ENCODE peak calls at places on chromosomes 3 and 15, in four cellular contexts. P is sigmoid colon, G is prostate gland, D is Calu3. X is an unnamed sample.

GRCh38 chr15:59797756-59798604 is 108.9 kb upstream of the BNIP2 start:
- DNase-seq in G (no peak), P (no peak), D (no peak), X (no peak)

GRCh38 chr3:195849322-195850074 is 37.8 kb upstream of the MUC4 start:
- DNase-seq in D (no peak), P (no peak), G (no peak), X (no peak)

GRCh38 chr15:79593119-79593869 is 161.2 kb downstream of the MINAR1 start:
- DNase-seq in P (no peak), D (no peak), G (no peak), X (no peak)

GRCh38 chr3:72361990-72362389 is 486.3 kb downstream of the SHQ1 start:
- DNase-seq in G (no peak), D (no peak), P (no peak), X (no peak)

GRCh38 chr15:25170113-25170731 is 215.4 kb downstream of the SNRPN start:
- DNase-seq in D (no peak), G (peak), P (peak), X (peak)

GRCh38 chr3:119681279-119681678 is 4.1 kb upstream of the COX17 start:
- DNase-seq in D (peak), P (no peak), G (no peak), X (no peak)

GRCh38 chr3:136008732-136009456 is 43.4 kb downstream of the PPP2R3A start:
- DNase-seq in G (no peak), D (no peak), P (no peak), X (no peak)

GRCh38 chr3:57803647-57804081 is 47.6 kb downstream of the SLMAP start:
- DNase-seq in G (peak), P (no peak), D (peak), X (no peak)

GRCh38 chr3:62601238-62601856 is 228.0 kb upstream of the FEZF2 start:
- DNase-seq in P (no peak), G (no peak), D (peak), X (no peak)

GRCh38 chr15:96326551-96327154 is 3.8 kb upstream of the NR2F2 start:
- DNase-seq in P (peak), G (no peak), D (no peak), X (peak)

GRCh38 chr15:83658406-83658805 is 4.5 kb downstream of the ADAMTSL3 start:
- DNase-seq in G (no peak), D (no peak), P (no peak), X (no peak)

GRCh38 chr15:97944724-97945123 is 15.8 kb upstream of the ARRDC4 start:
- DNase-seq in G (no peak), P (no peak), D (no peak), X (no peak)

GRCh38 chr3:38454179-38454883 is 641 bp downstream of the ACVR2B start:
- DNase-seq in D (peak), P (no peak), G (peak), X (peak)

GRCh38 chr15:96421211-96421610 is 90.7 kb downstream of the NR2F2 start:
- DNase-seq in D (peak), G (no peak), P (no peak), X (peak)

GRCh38 chr15:95277266-95277665 is 1045.9 kb downstream of the MCTP2 start:
- DNase-seq in G (no peak), D (no peak), P (peak), X (no peak)

GRCh38 chr3:65170357-65171090 is 482.7 kb upstream of the ADAMTS9 start:
- DNase-seq in P (peak), D (peak), G (peak), X (peak)

GRCh38 chr3:94024385-94024784 is 4.0 kb downstream of the STX19 start:
- DNase-seq in G (no peak), D (no peak), P (no peak), X (no peak)

GRCh38 chr3:126391631-126392030 is 3.1 kb upstream of the CFAP100 start:
- DNase-seq in D (no peak), P (peak), G (no peak), X (peak)

GRCh38 chr3:4954256-4955000 is 24.8 kb upstream of the BHLHE40 start:
- DNase-seq in D (no peak), G (no peak), P (no peak), X (no peak)

GRCh38 chr3:127161973-127162579 is 30.9 kb upstream of the PRR23E start:
- DNase-seq in D (no peak), G (no peak), P (no peak), X (no peak)

GRCh38 chr3:169117264-169117663 is 546.2 kb downstream of the MECOM start:
- DNase-seq in P (no peak), D (no peak), G (no peak), X (no peak)
- TF ChIP-seq CTCF in P (no peak), D (no peak), G (no peak), X (no peak)

DNA sequence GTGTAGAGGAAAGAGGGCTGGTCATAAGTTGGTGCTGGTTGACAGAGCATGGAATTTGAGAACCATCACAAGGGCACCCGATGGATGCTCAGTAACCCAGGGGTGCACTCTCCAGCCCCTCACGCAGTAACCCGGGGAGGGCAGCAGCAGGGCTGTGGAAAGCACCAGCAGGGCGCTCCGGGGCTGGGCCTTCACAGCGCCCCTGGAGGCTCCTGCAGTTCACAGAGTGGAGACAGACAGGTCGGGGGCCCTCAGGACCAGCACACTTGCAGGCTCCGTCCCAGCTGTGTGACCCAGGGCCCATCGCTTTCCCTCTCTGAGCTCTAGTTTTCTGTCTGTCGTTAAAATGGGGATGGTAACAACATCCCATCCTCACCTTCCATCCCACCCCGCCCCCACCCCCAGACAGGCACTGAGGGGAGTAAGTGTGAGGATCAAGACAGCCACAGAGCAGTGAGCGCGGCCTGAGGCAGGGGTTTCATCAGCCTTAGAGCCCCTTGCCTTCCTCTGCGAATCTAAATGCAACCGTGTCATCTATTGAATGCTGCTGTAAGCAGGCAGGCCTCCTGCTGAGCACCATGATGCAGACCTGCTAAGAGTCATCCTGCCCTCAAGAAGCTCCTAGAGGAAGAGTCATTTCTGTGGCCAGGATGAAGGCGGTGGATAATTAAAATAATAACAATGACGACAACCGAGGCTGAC is 90.2 kb upstream of the LINGO1 start:
- DNase-seq in P (no peak), D (no peak), G (no peak), X (no peak)
- TF ChIP-seq CTCF in P (no peak), D (no peak), G (no peak), X (no peak)

GRCh38 chr3:123739754-123740153 is 144.4 kb downstream of the MYLK start:
- DNase-seq in D (no peak), P (no peak), G (no peak), X (no peak)
- TF ChIP-seq CTCF in D (no peak), P (no peak), G (no peak), X (no peak)

GRCh38 chr3:194474675-194475074 is 12.1 kb downstream of the ATP13A3 start:
- DNase-seq in D (no peak), G (no peak), P (no peak), X (no peak)

GRCh38 chr3:194469977-194470376 is 16.8 kb downstream of the ATP13A3 start:
- DNase-seq in G (no peak), P (no peak), D (no peak), X (no peak)

GRCh38 chr3:194470615-194471014 is 16.2 kb downstream of the ATP13A3 start:
- DNase-seq in P (no peak), G (no peak), D (no peak), X (no peak)

GRCh38 chr3:194472290-194472920 is 14.4 kb downstream of the ATP13A3 start:
- DNase-seq in G (peak), P (no peak), D (peak), X (no peak)

DNA sequence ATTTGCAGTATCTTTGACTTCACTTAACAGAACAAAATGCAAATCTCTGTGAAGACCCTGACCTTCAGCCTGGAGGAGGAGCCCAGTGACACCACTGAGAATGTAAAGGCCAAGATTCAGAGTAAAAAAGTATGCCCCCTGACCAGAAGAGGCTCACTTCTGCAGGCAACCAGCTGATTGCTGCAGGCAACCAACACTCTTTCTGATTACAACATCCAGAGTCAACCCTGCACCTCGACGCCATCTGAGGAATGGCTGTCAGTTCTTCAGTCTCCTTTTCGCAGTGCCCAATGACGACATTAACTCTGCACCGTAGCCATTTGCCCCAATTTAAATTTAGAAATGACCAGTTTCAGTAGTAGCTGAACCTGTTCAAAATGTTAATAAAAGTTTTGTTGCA is 14.9 kb downstream of the ATP13A3 start:
- DNase-seq in G (no peak), D (no peak), P (no peak), X (no peak)
- TF ChIP-seq CTCF in G (no peak), D (no peak), P (no peak), X (no peak)

DNA sequence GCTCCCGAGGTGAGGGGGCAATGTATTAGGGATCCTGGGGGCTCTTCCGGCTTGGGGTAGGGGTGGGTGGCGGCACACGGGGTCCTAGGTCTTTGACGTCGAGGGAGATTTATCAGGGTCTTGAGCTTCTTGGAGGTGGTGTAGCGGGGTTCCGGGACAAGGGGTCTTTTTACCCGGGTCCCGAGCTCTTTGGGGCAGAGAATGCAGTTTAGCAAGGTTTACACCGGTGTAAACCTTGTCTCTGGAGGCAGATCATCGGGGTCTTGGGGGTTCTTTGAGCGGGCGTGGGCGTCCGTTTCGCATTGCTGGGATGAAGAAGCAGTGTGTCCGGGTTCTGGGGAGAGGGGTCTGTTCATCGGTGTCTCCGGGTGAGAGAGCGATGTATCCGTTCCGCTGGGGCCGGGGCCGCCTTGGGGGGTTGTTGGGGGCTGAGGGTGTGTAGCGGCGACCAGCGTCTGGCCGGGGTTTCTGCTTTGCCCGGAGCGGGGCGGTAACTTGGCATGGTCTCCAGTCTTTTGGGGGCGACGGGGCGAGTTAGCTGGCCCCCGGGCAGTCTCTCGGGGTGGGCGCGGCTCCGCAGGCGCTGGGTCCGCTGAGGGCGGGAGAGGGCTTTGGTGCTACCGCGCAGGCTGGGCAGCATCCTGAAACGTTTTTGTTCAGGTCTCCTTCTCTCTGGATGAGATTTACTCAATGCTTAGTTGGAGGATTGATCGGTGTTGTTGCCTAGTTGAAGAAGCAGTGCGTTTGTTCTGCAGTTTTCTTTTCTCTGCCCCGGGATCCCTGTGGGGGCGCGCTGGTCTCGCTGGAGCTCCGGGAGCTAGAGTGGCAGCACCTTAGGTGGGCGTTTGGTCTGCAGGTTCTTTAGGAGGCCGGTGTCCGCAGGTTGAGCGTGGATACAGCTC is 792 bp downstream of the GLCE start:
- DNase-seq in G (peak), P (peak), D (peak), X (peak)
- TF ChIP-seq CTCF in G (peak), P (no peak), D (no peak), X (no peak)

DNA sequence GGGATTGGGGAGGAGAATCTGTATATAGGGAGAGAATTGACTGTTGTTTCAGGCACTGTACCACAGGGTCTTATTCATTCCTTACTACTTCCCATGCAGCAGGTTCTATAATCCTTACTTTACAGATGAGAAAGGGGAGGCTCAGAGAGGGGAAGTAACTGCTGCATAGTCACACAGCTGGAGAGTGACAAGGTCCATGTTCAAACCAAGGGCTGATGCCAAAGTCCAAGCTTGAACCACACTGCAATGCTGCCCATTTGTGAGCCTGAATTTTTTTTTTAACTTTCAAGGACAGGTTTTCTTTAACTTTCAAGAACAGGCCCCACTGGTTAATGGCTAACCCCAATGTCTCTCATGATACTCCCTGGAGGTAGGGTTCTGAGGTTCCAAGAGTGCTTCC is 26.2 kb downstream of the RBP2 start:
- DNase-seq in P (no peak), G (no peak), D (no peak), X (no peak)
- TF ChIP-seq CTCF in P (no peak), G (no peak), D (no peak), X (no peak)

GRCh38 chr3:42226470-42227425 is 39.2 kb downstream of the CCK start:
- DNase-seq in P (no peak), D (no peak), G (no peak), X (no peak)

GRCh38 chr3:42229266-42229941 is 36.6 kb downstream of the CCK start:
- DNase-seq in G (peak), P (no peak), D (no peak), X (no peak)

GRCh38 chr3:42228796-42229195 is 37.2 kb downstream of the CCK start:
- DNase-seq in G (no peak), D (no peak), P (no peak), X (no peak)

GRCh38 chr3:42230860-42231259 is 35.1 kb downstream of the CCK start:
- DNase-seq in D (no peak), P (no peak), G (no peak), X (no peak)

DNA sequence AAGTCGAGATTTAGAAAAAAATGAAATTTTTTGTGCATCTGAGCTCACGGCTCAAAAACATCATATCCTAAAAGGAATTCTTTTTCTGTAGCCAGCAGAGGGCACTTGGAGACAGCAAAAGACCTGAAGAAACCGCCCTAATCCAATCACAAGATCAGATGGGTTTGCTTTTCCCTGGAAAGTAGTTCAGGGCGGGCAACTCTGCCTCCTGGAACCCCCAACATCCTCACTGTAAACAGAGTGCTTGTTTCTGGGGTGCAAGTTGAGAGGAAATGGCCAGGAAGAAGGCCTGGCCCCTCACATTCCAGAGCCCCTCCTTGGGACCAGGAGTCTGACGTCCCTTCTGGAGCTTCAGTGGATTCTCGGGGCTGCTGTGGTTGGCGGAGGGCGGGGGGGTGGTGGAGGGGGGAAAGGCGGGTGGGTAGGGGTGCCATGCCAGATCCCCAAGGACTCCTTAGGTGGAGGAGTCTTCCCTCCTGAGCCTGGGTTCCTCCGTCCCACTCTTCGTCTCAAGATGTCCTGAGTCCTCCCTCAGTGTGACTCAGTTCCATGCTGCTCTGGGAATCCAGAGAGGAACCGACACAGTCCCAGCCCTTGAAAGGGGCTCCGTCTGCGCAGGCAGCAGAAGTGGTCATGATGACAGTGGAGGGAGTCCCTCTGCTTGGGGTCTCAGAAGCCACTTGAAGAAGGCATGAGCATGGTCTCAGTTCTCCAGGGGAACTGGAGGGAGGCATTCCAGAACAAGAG is 35.9 kb downstream of the CCK start:
- DNase-seq in P (no peak), G (peak), D (peak), X (no peak)
- TF ChIP-seq CTCF in P (peak), G (peak), D (no peak), X (no peak)

GRCh38 chr3:17686613-17687012 is 55.8 kb downstream of the TBC1D5 start:
- DNase-seq in G (no peak), D (no peak), P (no peak), X (no peak)
- TF ChIP-seq CTCF in G (no peak), D (no peak), P (no peak), X (no peak)

GRCh38 chr3:31687020-31687802 is 154.5 kb downstream of the STT3B start:
- DNase-seq in P (no peak), G (no peak), D (no peak), X (no peak)
- TF ChIP-seq CTCF in P (no peak), G (no peak), D (no peak), X (no peak)

GRCh38 chr3:13419356-13420050 is 619 bp downstream of the NUP210 start:
- DNase-seq in P (no peak), G (no peak), D (peak), X (peak)
- TF ChIP-seq CTCF in P (no peak), G (no peak), D (no peak), X (no peak)

X was measured in stomach.